ENCODE peak calls at places on chromosomes 7 and 10, in four cellular contexts. C is cardiac fibroblast, J is gastrocnemius medialis, S is HCT116. B is an unnamed sample.
A peak's percentile ranks its signal among the peaks of the same experiment; 100 is the strongest.

GRCh38 chr10:101974091-101974799 is 81.7 kb downstream of the ARMH3 start:
- DNase-seq in C (no peak), J (no peak), S (no peak), B (no peak)

GRCh38 chr7:132092106-132092505 is 484.2 kb downstream of the PLXNA4 start:
- DNase-seq in J (no peak), S (no peak), C (no peak), B (no peak)

GRCh38 chr10:84701321-84701720 is 372.9 kb downstream of the CCSER2 start:
- DNase-seq in S (no peak), C (no peak), J (no peak), B (no peak)

GRCh38 chr10:59181668-59182067 is 5.2 kb downstream of the PHYHIPL start:
- DNase-seq in S (peak; percentile 50), J (no peak), C (peak; percentile 76), B (no peak)

GRCh38 chr7:115851291-115851690 is 179.3 kb downstream of the TFEC start:
- DNase-seq in C (peak; percentile 68), J (no peak), S (peak; percentile 54), B (no peak)

GRCh38 chr7:25669954-25670841 is 441.9 kb upstream of the NPVF start:
- DNase-seq in S (no peak), J (peak; percentile 77), C (peak; percentile 49), B (no peak)

GRCh38 chr7:6248581-6248980 is 23.8 kb downstream of the CYTH3 start:
- DNase-seq in S (no peak), J (no peak), C (peak; percentile 72), B (no peak)

GRCh38 chr7:142811154-142811737 is 40.5 kb downstream of the PRSS2 start:
- DNase-seq in C (peak; percentile 66), S (peak; percentile 39), J (no peak), B (no peak)

GRCh38 chr7:9307131-9307530 is 873.7 kb downstream of the NXPH1 start:
- DNase-seq in J (no peak), C (no peak), S (no peak), B (no peak)

GRCh38 chr10:7529638-7530037 is 118.8 kb upstream of the SFMBT2 start:
- DNase-seq in C (peak; percentile 27), S (peak; percentile 4), J (no peak), B (no peak)

GRCh38 chr7:56091591-56091990 is 1.2 kb downstream of the PHKG1 start:
- DNase-seq in J (peak; percentile 96), S (no peak), C (peak; percentile 75), B (no peak)

GRCh38 chr7:46859963-46860475 is 721.9 kb downstream of the TNS3 start:
- DNase-seq in J (peak; percentile 12), S (no peak), C (peak; percentile 66), B (no peak)

DNA sequence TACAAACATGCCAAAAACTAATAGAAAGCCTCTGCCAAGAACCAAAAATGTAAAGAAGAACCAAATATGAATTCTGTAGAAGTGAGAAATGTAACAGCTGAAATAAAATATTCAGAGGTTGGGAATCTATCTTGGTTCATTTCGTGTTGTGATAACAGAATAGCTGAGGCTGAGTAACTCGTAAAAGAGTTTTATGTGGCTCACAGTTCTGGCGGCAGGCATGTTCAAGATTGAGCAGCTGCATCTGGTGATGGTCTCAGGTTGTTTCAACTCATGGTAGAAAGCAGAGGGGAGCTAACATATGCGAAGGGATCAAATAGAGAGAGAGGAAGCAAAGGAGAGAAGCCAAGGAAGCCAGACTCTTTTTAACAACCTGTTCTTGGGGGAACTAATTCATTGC is 717.2 kb downstream of the TNS3 start:
- DNase-seq in S (no peak), C (no peak), J (no peak), B (no peak)
- H3K4me3 ChIP-seq in S (no peak overlapping the region), C (no peak overlapping the region), J (no peak overlapping the region), B (no peak overlapping the region)

GRCh38 chr10:28403090-28403489 is 100.2 kb upstream of the MPP7 start:
- DNase-seq in S (no peak), C (no peak), J (no peak), B (no peak)

GRCh38 chr10:28410420-28411135 is 107.7 kb upstream of the MPP7 start:
- DNase-seq in S (no peak), C (peak; percentile 11), J (no peak), B (no peak)

GRCh38 chr10:28411136-28411460 is 108.2 kb upstream of the MPP7 start:
- DNase-seq in S (no peak), J (no peak), C (no peak), B (no peak)

GRCh38 chr10:28411648-28412047 is 108.8 kb upstream of the MPP7 start:
- DNase-seq in C (no peak), J (no peak), S (no peak), B (no peak)

DNA sequence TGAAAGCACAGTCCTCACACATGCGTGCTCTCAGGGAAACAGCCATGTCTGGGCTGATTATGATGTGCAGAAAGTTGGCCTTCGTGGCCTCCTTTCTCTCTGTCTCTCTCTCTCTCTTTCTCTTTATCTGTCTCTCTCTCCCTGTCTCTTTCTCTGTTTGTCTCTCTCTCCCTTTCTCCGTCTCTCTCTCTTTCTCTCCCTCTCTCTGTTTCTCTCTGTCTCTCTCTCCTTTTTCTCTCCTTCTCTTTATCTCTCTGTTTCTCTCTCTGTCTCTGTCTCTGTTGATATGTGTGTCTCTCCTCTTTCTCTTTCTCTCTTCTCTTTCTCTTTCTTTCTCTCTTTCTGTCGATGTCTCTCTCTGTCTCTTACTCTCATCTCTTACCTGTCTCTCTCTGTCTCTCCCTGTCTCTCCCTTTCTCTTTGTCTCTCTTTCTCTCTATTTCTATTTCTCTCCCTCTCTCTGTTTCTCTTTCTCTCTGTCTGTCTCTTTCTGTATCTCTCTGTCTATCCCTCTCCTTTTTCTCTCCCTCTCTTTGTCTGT is 105.4 kb upstream of the MPP7 start:
- DNase-seq in S (no peak), J (no peak), C (no peak), B (no peak)
- TF ChIP-seq CTCF in S (no peak), J (no peak), C (no peak), B (no peak)

GRCh38 chr7:73718438-73718881 is 1.0 kb downstream of the STX1A start:
- DNase-seq in C (no peak), J (no peak), S (no peak), B (no peak)
- H3K4me3 ChIP-seq in C (peak overlapping the region; percentile 72), J (peak overlapping the region; percentile 65), S (peak overlapping the region; percentile 93), B (peak overlapping the region; percentile 85)

GRCh38 chr7:72919256-72919775 is 5.6 kb upstream of the POM121 start:
- DNase-seq in J (no peak), C (no peak), S (no peak), B (no peak)

GRCh38 chr7:72925546-72926120 is 738 bp downstream of the POM121 start:
- DNase-seq in J (no peak), S (no peak), C (peak; percentile 43), B (no peak)

GRCh38 chr7:72924417-72924747 is 513 bp upstream of the POM121 start:
- DNase-seq in S (no peak), J (no peak), C (no peak), B (no peak)

GRCh38 chr7:72924748-72925545 is at the start of gene POM121:
- DNase-seq in J (peak; percentile 79), C (peak; percentile 88), S (peak; percentile 72), B (peak; percentile 86)
- TF ChIP-seq CTCF in J (no peak), C (no peak), S (no peak), B (no peak)

DNA sequence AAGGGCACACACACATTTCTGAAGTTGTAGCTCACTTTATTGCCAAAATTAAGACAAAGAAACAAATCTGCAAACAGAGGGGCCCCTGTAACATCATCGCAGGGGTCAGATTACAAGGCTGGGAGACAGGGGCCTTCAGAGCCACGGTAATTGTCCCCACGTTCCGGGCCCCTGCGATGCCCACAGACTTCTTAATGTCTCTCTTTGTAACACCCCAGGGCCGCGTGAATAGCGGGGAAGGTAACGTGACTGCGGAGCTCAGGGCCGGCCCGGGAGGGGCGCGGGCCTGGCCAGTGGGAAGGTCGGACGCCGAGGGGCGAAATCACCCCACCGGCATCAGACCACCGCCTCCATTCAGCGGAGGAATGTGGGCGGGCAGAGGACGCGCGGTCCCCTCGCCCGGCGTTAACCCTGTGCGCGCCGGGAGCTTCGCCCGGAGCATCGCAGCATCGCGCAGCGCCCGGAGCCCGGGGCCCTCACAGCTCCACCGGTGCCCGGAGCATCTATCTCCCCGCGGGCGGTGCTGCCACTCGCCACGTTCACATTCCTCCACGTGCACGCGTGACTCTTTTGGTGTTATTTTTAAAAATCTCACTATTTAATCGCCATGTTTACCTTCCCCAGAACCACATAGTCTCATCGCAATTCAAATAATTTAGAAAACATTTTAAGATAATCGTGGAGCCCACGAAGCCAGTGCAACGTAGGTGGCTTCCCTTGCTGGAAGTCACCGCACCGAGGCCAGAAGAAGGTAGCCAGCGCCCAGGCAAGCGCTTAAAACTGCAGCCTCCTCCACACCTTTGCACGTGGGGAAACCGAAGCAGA is 22.0 kb downstream of the FGFBP3 start:
- DNase-seq in J (no peak), C (peak; percentile 70), S (no peak), B (no peak)
- H3K4me3 ChIP-seq in J (peak overlapping the region; percentile 53), C (peak overlapping the region; percentile 45), S (no peak overlapping the region), B (peak overlapping the region; percentile 49)

B was measured in colonic mucosa.